ENCODE peak calls at places on chromosomes 2 and 18, in four cellular contexts. K is K562, Y is WTC11, J is HepG2. I is an unnamed sample.

GRCh38 chr2:174227748-174228147 is 20.6 kb downstream of the OLA1 start:
- DNase-seq in K (no peak), J (no peak), Y (no peak), I (no peak)

GRCh38 chr2:7552825-7553550 is 635.8 kb downstream of the RNF144A start:
- DNase-seq in Y (no peak), J (no peak), K (no peak), I (no peak)

GRCh38 chr2:207616185-207616584 is 9.0 kb downstream of the METTL21A start:
- DNase-seq in Y (no peak), J (no peak), K (no peak), I (no peak)

GRCh38 chr18:62784966-62785413 is 69.6 kb downstream of the PHLPP1 start:
- DNase-seq in J (no peak), K (no peak), Y (no peak), I (no peak)

GRCh38 chr18:58195278-58195721 is 151.3 kb downstream of the NEDD4L start:
- DNase-seq in J (no peak), Y (peak), K (no peak), I (no peak)

GRCh38 chr18:22800551-22800951 is 132.6 kb upstream of the RBBP8 start:
- DNase-seq in Y (no peak), K (no peak), J (no peak), I (no peak)

GRCh38 chr2:238158018-238158806 is 558 bp upstream of the ERFE start:
- DNase-seq in K (no peak), J (no peak), Y (peak), I (no peak)

GRCh38 chr18:29588446-29589100 is 1411.6 kb upstream of the CDH2 start:
- DNase-seq in K (no peak), Y (no peak), J (no peak), I (no peak)

GRCh38 chr2:224729435-224729834 is 13.3 kb upstream of the CCDC195 start:
- DNase-seq in J (no peak), K (no peak), Y (no peak), I (no peak)

GRCh38 chr2:171158790-171159325 is 1.8 kb downstream of the TLK1 start:
- DNase-seq in K (no peak), J (no peak), Y (no peak), I (no peak)

GRCh38 chr2:188348974-188349500 is 57.4 kb downstream of the GULP1 start:
- DNase-seq in Y (no peak), J (no peak), K (no peak), I (no peak)

GRCh38 chr2:188798159-188798558 is 176.0 kb upstream of the COL3A1 start:
- DNase-seq in J (no peak), Y (no peak), K (no peak), I (no peak)

GRCh38 chr2:121182520-121182919 is 102.5 kb downstream of the TFCP2L1 start:
- DNase-seq in J (no peak), K (no peak), Y (no peak), I (no peak)

GRCh38 chr2:168901013-168901412 is at the start of gene G6PC2:
- DNase-seq in Y (no peak), K (no peak), J (no peak), I (no peak)

GRCh38 chr2:77666251-77666980 is 144.2 kb upstream of the LRRTM4 start:
- DNase-seq in J (peak), Y (no peak), K (no peak), I (no peak)

GRCh38 chr2:240293865-240294461 is 141.5 kb upstream of the GPC1 start:
- DNase-seq in K (no peak), J (no peak), Y (no peak), I (no peak)

GRCh38 chr2:149332364-149332763 is 2.0 kb downstream of the LYPD6 start:
- DNase-seq in K (no peak), J (no peak), Y (no peak), I (no peak)

GRCh38 chr2:149329470-149330126 is 789 bp upstream of the LYPD6 start:
- DNase-seq in J (peak), Y (peak), K (no peak), I (no peak)

GRCh38 chr2:149331023-149331400 is 625 bp downstream of the LYPD6 start:
- DNase-seq in Y (peak), K (no peak), J (no peak), I (no peak)

GRCh38 chr2:149330127-149331022 is at the start of gene LYPD6:
- DNase-seq in K (no peak), Y (peak), J (peak), I (no peak)

DNA sequence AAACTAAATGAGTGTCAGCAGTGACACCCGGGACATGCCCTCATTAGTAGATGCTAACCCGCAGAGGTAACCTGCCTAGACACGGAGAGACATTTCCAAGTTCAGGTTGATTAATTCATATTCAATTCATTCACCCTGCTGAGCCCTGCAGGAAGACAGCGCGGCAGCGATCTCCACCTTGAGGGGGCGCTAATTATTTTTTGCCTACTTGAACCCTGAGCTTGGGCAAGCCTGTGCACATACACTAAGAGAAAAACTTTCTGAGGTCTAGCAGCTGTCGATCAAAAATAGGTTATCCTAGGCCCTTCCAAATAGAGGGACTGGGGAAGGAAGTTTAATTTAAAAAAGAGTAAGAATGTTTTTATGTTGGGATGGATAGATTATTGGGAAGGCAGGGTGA is 1.3 kb upstream of the LYPD6 start:
- DNase-seq in K (no peak), J (no peak), Y (peak), I (no peak)
- TF ChIP-seq TCF7 in K (no peak), J (no peak), Y (no peak), I (no peak)

DNA sequence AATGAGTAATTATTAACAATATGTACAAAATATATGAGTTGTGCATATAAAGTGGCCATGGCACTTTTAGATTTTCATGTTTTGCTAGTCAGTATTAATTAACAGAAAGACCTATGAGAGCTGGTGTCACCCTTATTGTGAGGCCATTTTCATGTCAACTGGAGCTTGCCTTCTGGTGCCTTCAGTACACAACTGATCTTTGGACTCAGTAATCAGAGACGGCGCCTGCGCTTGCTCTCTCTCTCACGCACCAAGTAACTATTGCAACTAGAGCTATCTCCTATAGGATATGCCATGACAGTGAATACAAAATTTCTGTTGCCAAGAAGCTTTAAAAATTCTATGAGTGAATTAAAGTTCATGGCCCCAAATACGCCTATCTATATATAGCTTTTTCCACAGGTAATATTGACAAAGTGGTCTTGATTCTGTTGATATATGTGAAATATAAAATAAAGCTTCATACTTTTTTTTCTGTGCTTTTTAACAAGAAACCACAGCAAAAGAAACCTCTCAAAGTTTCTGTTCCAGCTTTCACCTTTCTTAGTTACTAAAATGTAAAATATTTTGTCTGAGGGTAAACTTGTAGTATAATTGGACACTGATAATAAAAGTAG is 2.9 kb downstream of the SERTAD2 start:
- DNase-seq in K (no peak), Y (no peak), J (peak), I (no peak)
- TF ChIP-seq TCF7 in K (no peak), Y (no peak), J (no peak), I (no peak)

GRCh38 chr2:191565647-191566198 is 112.2 kb upstream of the NABP1 start:
- DNase-seq in Y (no peak), K (peak), J (no peak), I (no peak)
- TF ChIP-seq TCF7 in Y (no peak), K (no peak), J (no peak), I (no peak)

GRCh38 chr2:201674298-201674697 is 24.1 kb downstream of the MPP4 start:
- DNase-seq in K (no peak), J (no peak), Y (no peak), I (no peak)
- TF ChIP-seq TCF7 in K (no peak), J (no peak), Y (no peak), I (no peak)

GRCh38 chr2:210287301-210287700 is 27.7 kb downstream of the MYL1 start:
- DNase-seq in J (no peak), Y (no peak), K (no peak), I (no peak)
- TF ChIP-seq TCF7 in J (no peak), Y (no peak), K (no peak), I (no peak)

GRCh38 chr2:12717191-12717987 is 653 bp downstream of the TRIB2 start:
- DNase-seq in Y (peak), K (peak), J (no peak), I (no peak)

GRCh38 chr2:12718662-12719399 is 2.1 kb downstream of the TRIB2 start:
- DNase-seq in J (no peak), K (peak), Y (no peak), I (no peak)

GRCh38 chr2:12716250-12717190 is at the start of gene TRIB2:
- DNase-seq in K (peak), Y (peak), J (peak), I (no peak)

GRCh38 chr2:12719400-12720104 is 2.8 kb downstream of the TRIB2 start:
- DNase-seq in J (no peak), K (no peak), Y (no peak), I (no peak)

GRCh38 chr2:12717988-12718661 is 1.4 kb downstream of the TRIB2 start:
- DNase-seq in K (no peak), Y (no peak), J (no peak), I (no peak)
- TF ChIP-seq TCF7 in K (no peak), Y (no peak), J (no peak), I (no peak)